ENCODE peak calls at places on chromosomes 7 and 10, in nine cellular contexts. P is mesothelial cell of epicardium; K is fibroblast of mammary gland; Z is Calu3; U is CD4-positive, alpha-beta T cell; R is left ventricle myocardium inferior; S is B cell; C is heart right ventricle; G is ascending aorta. W is an unnamed sample.

GRCh38 chr7:154874409-154875113 is 128.4 kb downstream of the PAXIP1 start:
- DNase-seq in P (no peak), K (no peak), Z (no peak), U (no peak), R (no peak), S (no peak), C (no peak), G (no peak), W (no peak)

GRCh38 chr7:95798401-95798930 is 26.1 kb downstream of the DYNC1I1 start:
- DNase-seq in P (no peak), K (peak; percentile 1), Z (no peak), U (no peak), R (no peak), S (no peak), C (no peak), G (no peak), W (no peak)

GRCh38 chr10:128286413-128287097 is 160.3 kb upstream of the MKI67 start:
- DNase-seq in P (no peak), K (no peak), Z (no peak), U (no peak), R (no peak), S (no peak), C (no peak), G (no peak), W (peak; percentile 11)

GRCh38 chr7:44581426-44581906 is 565 bp downstream of the TMED4 start:
- DNase-seq in P (no peak), K (peak; percentile 7), Z (no peak), U (peak; percentile 29), R (no peak), S (peak; percentile 23), C (peak; percentile 26), G (no peak), W (no peak)

GRCh38 chr7:86969865-86970264 is 89.6 kb downstream of the ELAPOR2 start:
- DNase-seq in P (no peak), K (no peak), Z (no peak), U (no peak), R (no peak), S (no peak), C (no peak), G (no peak), W (no peak)

GRCh38 chr10:132591166-132591971 is 53.8 kb downstream of the INPP5A start:
- DNase-seq in P (no peak), K (peak; percentile 56), Z (peak; percentile 46), U (no peak), R (peak; percentile 63), S (no peak), C (peak; percentile 65), G (no peak), W (no peak)

GRCh38 chr10:5034588-5034987 is 30.9 kb upstream of the AKR1C2 start:
- DNase-seq in P (no peak), K (no peak), Z (no peak), U (no peak), R (no peak), S (no peak), C (no peak), G (no peak), W (no peak)

GRCh38 chr10:110802551-110803238 is 69.0 kb upstream of the PDCD4 start:
- DNase-seq in P (no peak), K (peak; percentile 93), Z (peak; percentile 5), U (no peak), R (peak; percentile 69), S (peak; percentile 43), C (peak; percentile 63), G (peak; percentile 57), W (no peak)

GRCh38 chr7:31002256-31002655 is 38.5 kb downstream of the GHRHR start:
- DNase-seq in P (no peak), K (peak; percentile 80), Z (no peak), U (no peak), R (no peak), S (no peak), C (no peak), G (no peak), W (no peak)

GRCh38 chr7:106518986-106519385 is 142.0 kb downstream of the CCDC71L start:
- DNase-seq in P (no peak), K (no peak), Z (no peak), U (no peak), R (peak; percentile 20), S (no peak), C (no peak), G (no peak), W (no peak)

GRCh38 chr7:106521115-106521514 is 139.8 kb downstream of the CCDC71L start:
- DNase-seq in P (no peak), K (no peak), Z (peak; percentile 19), U (no peak), R (no peak), S (no peak), C (no peak), G (no peak), W (no peak)

GRCh38 chr7:106522691-106523090 is 138.3 kb downstream of the CCDC71L start:
- DNase-seq in P (no peak), K (no peak), Z (no peak), U (no peak), R (no peak), S (no peak), C (no peak), G (no peak), W (no peak)

GRCh38 chr7:106523482-106523881 is 137.5 kb downstream of the CCDC71L start:
- DNase-seq in P (no peak), K (no peak), Z (no peak), U (no peak), R (no peak), S (no peak), C (no peak), G (no peak), W (no peak)

DNA sequence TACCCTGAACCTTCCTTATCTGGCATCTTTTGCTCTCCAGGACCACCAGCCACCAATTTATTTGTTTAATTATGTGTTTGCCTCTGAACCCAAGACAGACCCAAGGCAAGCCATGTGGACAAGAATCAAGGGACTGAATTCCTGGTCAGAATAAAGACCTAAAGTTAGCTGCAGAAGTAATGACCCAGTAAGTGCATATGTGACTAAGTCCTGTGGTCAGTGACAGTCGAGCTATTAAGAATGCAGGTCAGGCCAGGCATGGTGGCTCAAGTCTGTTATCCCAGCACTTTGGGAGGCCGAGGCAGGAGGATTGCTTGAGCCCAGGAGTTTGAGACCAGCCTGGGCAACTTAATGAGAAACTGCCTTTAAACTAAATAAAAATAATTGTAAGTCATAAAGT is 139.4 kb downstream of the CCDC71L start:
- DNase-seq in P (no peak), K (no peak), Z (no peak), U (no peak), R (no peak), S (no peak), C (no peak), G (no peak), W (no peak)
- TF ChIP-seq CTCF in P (no peak), K (no peak), Z (no peak), U (no peak), R (no peak), S (no peak), C (no peak), G (no peak), W (no peak)

GRCh38 chr10:63129888-63130287 is 3.2 kb upstream of the NRBF2 start:
- DNase-seq in P (no peak), K (no peak), Z (no peak), U (no peak), R (no peak), S (no peak), C (no peak), G (no peak), W (no peak)

GRCh38 chr10:63137306-63137705 is 4.2 kb downstream of the NRBF2 start:
- DNase-seq in P (no peak), K (peak; percentile 75), Z (no peak), U (no peak), R (no peak), S (no peak), C (no peak), G (no peak), W (no peak)

GRCh38 chr10:63132651-63133055 is 475 bp upstream of the NRBF2 start:
- DNase-seq in P (no peak), K (no peak), Z (no peak), U (no peak), R (no peak), S (no peak), C (no peak), G (no peak), W (no peak)

GRCh38 chr10:63133787-63134557 is 844 bp downstream of the NRBF2 start:
- DNase-seq in P (no peak), K (peak; percentile 47), Z (no peak), U (no peak), R (no peak), S (peak; percentile 18), C (no peak), G (no peak), W (no peak)

DNA sequence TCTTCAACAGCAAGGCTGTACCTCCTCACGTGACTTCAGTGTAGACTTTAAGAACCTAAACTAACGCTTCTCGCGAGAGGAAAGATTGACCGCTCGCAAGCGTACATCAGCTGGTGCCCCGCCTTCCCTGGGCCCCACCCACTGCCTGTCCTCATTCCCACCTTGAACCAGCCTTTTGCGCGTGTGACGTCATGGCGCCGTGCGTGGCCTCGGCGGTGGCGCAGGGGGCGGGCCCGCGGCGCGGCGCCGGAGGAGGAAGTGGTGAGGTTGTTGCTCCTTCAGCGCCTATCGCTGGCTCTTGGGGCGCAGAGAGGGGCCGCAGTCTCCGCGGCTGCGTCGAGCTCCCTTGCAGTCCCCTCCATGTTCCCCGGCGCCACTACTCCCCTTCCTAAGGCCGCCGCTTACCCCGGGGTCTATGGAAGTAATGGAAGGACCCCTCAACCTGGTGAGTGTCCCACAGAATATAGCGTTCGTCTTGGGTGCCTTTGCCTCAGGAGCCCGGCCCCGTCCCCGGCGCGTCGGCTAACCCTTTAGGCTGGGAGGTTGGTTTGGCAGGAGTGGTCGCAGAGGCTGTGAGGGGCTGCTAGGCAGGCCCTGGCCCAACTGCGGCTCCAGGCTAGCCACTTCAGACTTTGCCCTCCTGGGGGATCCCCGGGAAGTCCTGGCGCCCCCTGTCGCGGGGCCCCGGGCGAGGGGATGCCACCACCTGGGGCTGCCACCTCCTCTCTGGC is at the start of gene NRBF2:
- DNase-seq in P (peak; percentile 95), K (peak; percentile 99), Z (peak; percentile 99), U (peak; percentile 91), R (peak; percentile 98), S (peak; percentile 88), C (peak; percentile 98), G (peak; percentile 95), W (peak; percentile 95)
- TF ChIP-seq CTCF in P (no peak), K (peak; percentile 1), Z (no peak), U (peak; percentile 22), R (no peak), S (peak; percentile 39), C (no peak), G (peak; percentile 21), W (no peak)

GRCh38 chr7:38451840-38452239 is 178.4 kb upstream of the TARP start:
- DNase-seq in P (no peak), K (peak; percentile 82), Z (no peak), U (no peak), R (no peak), S (no peak), C (no peak), G (no peak), W (no peak)
- TF ChIP-seq CTCF in P (no peak), K (peak; percentile 62), Z (no peak), U (no peak), R (peak; percentile 47), S (no peak), C (no peak), G (no peak), W (no peak)

DNA sequence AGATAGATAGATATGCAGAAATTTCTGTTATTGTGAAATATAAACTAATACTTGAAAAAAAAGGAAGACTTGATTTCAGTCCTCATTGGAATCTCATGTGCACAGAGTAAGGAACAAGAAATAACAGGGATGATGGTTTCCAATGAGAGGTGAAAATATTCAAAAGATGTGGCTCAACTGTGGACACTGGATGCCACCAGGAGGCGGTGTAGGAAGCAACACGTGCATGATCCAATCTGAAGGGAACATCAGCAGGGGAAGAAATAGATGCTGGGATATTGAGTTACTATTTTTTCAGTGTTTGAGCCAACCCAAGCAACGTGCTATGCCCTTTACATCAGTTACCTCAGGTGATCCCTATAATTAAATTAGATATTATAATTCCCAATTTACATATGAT is 710.8 kb upstream of the LRRTM3 start:
- DNase-seq in P (no peak), K (no peak), Z (peak; percentile 6), U (no peak), R (no peak), S (no peak), C (no peak), G (no peak), W (no peak)
- TF ChIP-seq CTCF in P (no peak), K (no peak), Z (no peak), U (no peak), R (peak; percentile 13), S (no peak), C (no peak), G (no peak), W (peak; percentile 21)